ENCODE peak calls at places on chromosome 12, in nine cellular contexts. L, S, K, M, V, D, R, X and A are unnamed samples.
A peak's percentile ranks its signal among the peaks of the same experiment; 100 is the strongest.

GRCh38 chr12:43912851-43913250 is 77.0 kb downstream of the TMEM117 start:
- DNase-seq in L (no peak), S (no peak), K (no peak), M (no peak), V (no peak), D (no peak), R (no peak), X (no peak), A (no peak)

GRCh38 chr12:53998900-53999236 is 1.1 kb upstream of the HOXC9 start:
- DNase-seq in L (no peak), S (no peak), K (no peak), M (no peak), V (no peak), D (no peak), R (peak; percentile 13), X (no peak), A (no peak)

GRCh38 chr12:104319918-104320626 is 16.5 kb downstream of the EID3 start:
- DNase-seq in L (no peak), S (no peak), K (no peak), M (no peak), V (no peak), D (no peak), R (no peak), X (no peak), A (no peak)

GRCh38 chr12:79637093-79637492 is 53.7 kb downstream of the PAWR start:
- DNase-seq in L (no peak), S (no peak), K (no peak), M (no peak), V (no peak), D (no peak), R (no peak), X (no peak), A (no peak)

GRCh38 chr12:18546399-18546798 is 191.4 kb downstream of the PLCZ1 start:
- DNase-seq in L (no peak), S (no peak), K (no peak), M (no peak), V (peak; percentile 60), D (peak; percentile 59), R (no peak), X (no peak), A (no peak)

GRCh38 chr12:122021193-122021821 is 377 bp upstream of the BCL7A start:
- DNase-seq in L (no peak), S (no peak), K (no peak), M (peak; percentile 46), V (no peak), D (no peak), R (peak; percentile 65), X (peak; percentile 74), A (no peak)

GRCh38 chr12:11805680-11806079 is 156.2 kb downstream of the ETV6 start:
- DNase-seq in L (no peak), S (no peak), K (no peak), M (no peak), V (no peak), D (no peak), R (no peak), X (no peak), A (no peak)

GRCh38 chr12:81465881-81466280 is 293.3 kb downstream of the PPFIA2 start:
- DNase-seq in L (no peak), S (no peak), K (no peak), M (no peak), V (no peak), D (no peak), R (no peak), X (no peak), A (no peak)

GRCh38 chr12:19833775-19834501 is 394.6 kb downstream of the AEBP2 start:
- DNase-seq in L (no peak), S (no peak), K (no peak), M (no peak), V (peak; percentile 8), D (peak; percentile 69), R (no peak), X (no peak), A (no peak)

GRCh38 chr12:71756054-71756675 is 1.5 kb downstream of the RAB21 start:
- DNase-seq in L (no peak), S (no peak), K (no peak), M (no peak), V (no peak), D (peak; percentile 4), R (no peak), X (no peak), A (no peak)

GRCh38 chr12:109752117-109753053 is 38.8 kb downstream of the FAM222A start:
- DNase-seq in L (no peak), S (no peak), K (peak; percentile 23), M (peak; percentile 11), V (no peak), D (no peak), R (peak; percentile 22), X (peak; percentile 34), A (no peak)

GRCh38 chr12:94041833-94042232 is 106.5 kb upstream of the PLXNC1 start:
- DNase-seq in L (no peak), S (no peak), K (no peak), M (no peak), V (no peak), D (no peak), R (no peak), X (no peak), A (no peak)

GRCh38 chr12:6264402-6265037 is 46.0 kb upstream of the PLEKHG6 start:
- DNase-seq in L (no peak), S (no peak), K (peak; percentile 78), M (no peak), V (no peak), D (no peak), R (no peak), X (no peak), A (no peak)

GRCh38 chr12:16949351-16949750 is 343.4 kb upstream of the LMO3 start:
- DNase-seq in L (no peak), S (no peak), K (no peak), M (no peak), V (no peak), D (no peak), R (no peak), X (no peak), A (no peak)

GRCh38 chr12:13211191-13211858 is 14.8 kb downstream of the EMP1 start:
- DNase-seq in L (no peak), S (no peak), K (no peak), M (no peak), V (peak; percentile 34), D (peak; percentile 76), R (no peak), X (no peak), A (no peak)

GRCh38 chr12:104506691-104507401 is 50.1 kb downstream of the CHST11 start:
- DNase-seq in L (no peak), S (no peak), K (no peak), M (peak; percentile 41), V (no peak), D (no peak), R (no peak), X (no peak), A (no peak)

GRCh38 chr12:106978035-106978800 is 8.7 kb downstream of the MTERF2 start:
- DNase-seq in L (no peak), S (no peak), K (peak; percentile 69), M (peak; percentile 79), V (no peak), D (peak; percentile 42), R (peak; percentile 62), X (no peak), A (peak; percentile 77)

GRCh38 chr12:106976668-106977067 is 10.3 kb downstream of the MTERF2 start:
- DNase-seq in L (no peak), S (no peak), K (no peak), M (no peak), V (peak; percentile 28), D (no peak), R (no peak), X (no peak), A (no peak)

GRCh38 chr12:106974525-106974924 is 12.4 kb downstream of the MTERF2 start:
- DNase-seq in L (no peak), S (no peak), K (no peak), M (no peak), V (no peak), D (no peak), R (no peak), X (no peak), A (no peak)

GRCh38 chr12:106975098-106975497 is 11.8 kb downstream of the MTERF2 start:
- DNase-seq in L (no peak), S (no peak), K (no peak), M (no peak), V (no peak), D (no peak), R (no peak), X (no peak), A (no peak)

GRCh38 chr12:106976013-106976658 is 10.8 kb downstream of the MTERF2 start:
- DNase-seq in L (no peak), S (no peak), K (no peak), M (no peak), V (peak; percentile 80), D (peak; percentile 75), R (no peak), X (no peak), A (no peak)
- H3K27ac ChIP-seq in L (no peak overlapping the region), S (no peak overlapping the region), K (peak overlapping the region; percentile 73), M (peak overlapping the region; percentile 23), V (no peak overlapping the region), D (no peak overlapping the region), R (peak overlapping the region; percentile 39), X (no peak overlapping the region), A (peak overlapping the region; percentile 91)

GRCh38 chr12:132393245-132393795 is 63.9 kb upstream of the GALNT9 start:
- DNase-seq in L (peak; percentile 95), S (no peak), K (no peak), M (peak; percentile 4), V (no peak), D (no peak), R (peak; percentile 36), X (peak; percentile 54), A (no peak)
- H3K4me1 ChIP-seq in L (peaks cover 34% of the 10 kb centered on the region), S (no peaks in the 10 kb centered on the region), K (no peaks in the 10 kb centered on the region), M (no peaks in the 10 kb centered on the region), V (no peaks in the 10 kb centered on the region), D (no peaks in the 10 kb centered on the region), R (no peaks in the 10 kb centered on the region), X (no peaks in the 10 kb centered on the region), A (no peaks in the 10 kb centered on the region)

DNA sequence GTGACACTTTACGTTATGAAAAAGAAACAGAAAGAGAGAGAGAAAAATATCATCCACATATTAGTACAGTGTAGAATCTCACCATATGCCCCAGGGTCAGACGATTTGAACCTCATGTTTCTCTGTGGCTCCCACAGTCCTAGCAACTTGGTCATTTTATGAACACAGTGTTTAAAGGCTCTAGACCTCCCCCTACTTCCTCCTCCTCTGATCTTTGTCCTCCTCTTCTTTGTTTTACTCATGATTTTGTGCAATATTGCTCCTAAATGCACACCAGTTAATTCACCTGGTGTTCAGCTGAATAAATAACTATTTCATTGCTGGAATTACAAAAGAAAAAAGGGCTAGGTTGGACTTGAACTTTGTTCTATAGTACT is 18.2 kb downstream of the GLT1D1 start:
- DNase-seq in L (no peak), S (no peak), K (no peak), M (no peak), V (no peak), D (no peak), R (no peak), X (no peak), A (no peak)
- H3K9me3 ChIP-seq in L (peaks cover 1% of the 10 kb centered on the region), S (peaks cover 10% of the 10 kb centered on the region), K (peaks cover 14% of the 10 kb centered on the region), M (no peaks in the 10 kb centered on the region), V (peaks cover 10% of the 10 kb centered on the region), D (no peaks in the 10 kb centered on the region), R (peaks cover 6% of the 10 kb centered on the region), X (no peaks in the 10 kb centered on the region), A (peaks cover 13% of the 10 kb centered on the region)

GRCh38 chr12:95169368-95169767 is 47.9 kb downstream of the FGD6 start:
- DNase-seq in L (peak; percentile 94), S (no peak), K (peak; percentile 33), M (no peak), V (peak; percentile 92), D (peak; percentile 87), R (no peak), X (no peak), A (no peak)
- H3K27ac ChIP-seq in L (peak overlapping the region; percentile 80), S (no peak overlapping the region), K (no peak overlapping the region), M (no peak overlapping the region), V (no peak overlapping the region), D (peak overlapping the region; percentile 70), R (no peak overlapping the region), X (no peak overlapping the region), A (no peak overlapping the region)

GRCh38 chr12:49671051-49671765 is 36.0 kb downstream of the FMNL3 start:
- DNase-seq in L (no peak), S (no peak), K (peak; percentile 54), M (peak; percentile 59), V (no peak), D (no peak), R (no peak), X (no peak), A (no peak)
- H3K4me1 ChIP-seq in L (no peaks in the 10 kb centered on the region), S (peaks cover 3% of the 10 kb centered on the region), K (peaks cover 51% of the 10 kb centered on the region), M (peaks cover 95% of the 10 kb centered on the region), V (peaks cover 39% of the 10 kb centered on the region), D (peaks cover 48% of the 10 kb centered on the region), R (peaks cover 57% of the 10 kb centered on the region), X (peaks cover 46% of the 10 kb centered on the region), A (no peaks in the 10 kb centered on the region)